ENCODE peak calls at places on chromosomes 2 and 18, in nine cellular contexts. X, G, H, C, M, S, V, B and K are unnamed samples.

GRCh38 chr2:29455202-29455885 is 340.1 kb downstream of the CLIP4 start:
- DNase-seq in B (no peak), X (no peak), V (no peak), M (no peak), G (no peak), H (no peak), C (no peak), S (no peak), K (no peak)

GRCh38 chr2:12262681-12263436 is 453.9 kb upstream of the TRIB2 start:
- DNase-seq in S (peak; percentile 77), V (no peak), C (no peak), G (no peak), M (peak; percentile 3), H (no peak), X (no peak), B (peak; percentile 17), K (peak; percentile 64)

GRCh38 chr2:65366595-65367125 is 65.7 kb downstream of the SPRED2 start:
- DNase-seq in S (peak; percentile 98), X (peak; percentile 98), C (peak; percentile 73), B (peak; percentile 48), V (no peak), M (peak; percentile 98), H (peak; percentile 96), G (peak; percentile 99), K (peak; percentile 84)

GRCh38 chr2:64952896-64953482 is 36.2 kb upstream of the SLC1A4 start:
- DNase-seq in G (peak; percentile 86), S (peak; percentile 96), B (no peak), C (no peak), M (peak; percentile 80), V (no peak), H (peak; percentile 51), X (peak; percentile 94), K (no peak)

GRCh38 chr2:80126596-80127189 is 177.9 kb downstream of the LRRTM1 start:
- DNase-seq in S (peak; percentile 71), V (no peak), B (no peak), G (no peak), X (peak; percentile 6), C (no peak), H (no peak), M (peak; percentile 2), K (no peak)

GRCh38 chr2:120842456-120843439 is 107.1 kb downstream of the GLI2 start:
- DNase-seq in S (peak; percentile 63), V (no peak), X (no peak), B (no peak), M (no peak), G (no peak), H (no peak), C (no peak), K (no peak)

GRCh38 chr18:77069931-77070330 is 62.7 kb downstream of the MBP start:
- DNase-seq in V (no peak), B (no peak), S (no peak), C (no peak), G (peak; percentile 76), M (no peak), X (no peak), H (no peak), K (peak; percentile 63)

GRCh38 chr18:38796762-38797161 is 1231.2 kb upstream of the CELF4 start:
- DNase-seq in G (no peak), M (no peak), B (no peak), S (no peak), C (no peak), X (no peak), H (no peak), V (no peak), K (no peak)

GRCh38 chr2:228629251-228629650 is 447.8 kb upstream of the SPHKAP start:
- DNase-seq in B (no peak), S (no peak), H (no peak), M (no peak), X (no peak), C (no peak), V (no peak), G (no peak), K (no peak)

GRCh38 chr18:46174317-46175039 is 70.3 kb downstream of the HAUS1 start:
- DNase-seq in G (no peak), S (peak; percentile 30), B (no peak), V (peak; percentile 70), M (peak; percentile 67), X (peak; percentile 32), C (peak; percentile 33), H (no peak), K (peak; percentile 71)

GRCh38 chr2:171762879-171763573 is 75.8 kb downstream of the DYNC1I2 start:
- DNase-seq in B (no peak), M (peak; percentile 26), X (peak; percentile 24), H (no peak), V (peak; percentile 20), C (no peak), S (peak; percentile 49), G (peak; percentile 63), K (no peak)

GRCh38 chr18:39380823-39381222 is 1815.2 kb upstream of the CELF4 start:
- DNase-seq in X (no peak), G (no peak), V (no peak), B (no peak), C (no peak), M (no peak), H (no peak), S (no peak), K (no peak)

GRCh38 chr2:196066794-196067382 is 1.7 kb downstream of the DNAH7 start:
- DNase-seq in H (peak; percentile 40), G (peak; percentile 65), X (peak; percentile 33), M (peak; percentile 48), C (no peak), B (no peak), S (peak; percentile 35), V (peak; percentile 47), K (peak; percentile 43)

GRCh38 chr2:108165750-108166149 is 74.0 kb upstream of the SULT1C3 start:
- DNase-seq in G (no peak), C (no peak), S (no peak), X (no peak), H (no peak), M (no peak), B (no peak), V (no peak), K (no peak)

GRCh38 chr2:108171652-108172051 is 68.1 kb upstream of the SULT1C3 start:
- DNase-seq in V (no peak), S (no peak), M (peak; percentile 60), H (no peak), B (no peak), X (peak; percentile 55), G (no peak), C (no peak), K (no peak)

DNA sequence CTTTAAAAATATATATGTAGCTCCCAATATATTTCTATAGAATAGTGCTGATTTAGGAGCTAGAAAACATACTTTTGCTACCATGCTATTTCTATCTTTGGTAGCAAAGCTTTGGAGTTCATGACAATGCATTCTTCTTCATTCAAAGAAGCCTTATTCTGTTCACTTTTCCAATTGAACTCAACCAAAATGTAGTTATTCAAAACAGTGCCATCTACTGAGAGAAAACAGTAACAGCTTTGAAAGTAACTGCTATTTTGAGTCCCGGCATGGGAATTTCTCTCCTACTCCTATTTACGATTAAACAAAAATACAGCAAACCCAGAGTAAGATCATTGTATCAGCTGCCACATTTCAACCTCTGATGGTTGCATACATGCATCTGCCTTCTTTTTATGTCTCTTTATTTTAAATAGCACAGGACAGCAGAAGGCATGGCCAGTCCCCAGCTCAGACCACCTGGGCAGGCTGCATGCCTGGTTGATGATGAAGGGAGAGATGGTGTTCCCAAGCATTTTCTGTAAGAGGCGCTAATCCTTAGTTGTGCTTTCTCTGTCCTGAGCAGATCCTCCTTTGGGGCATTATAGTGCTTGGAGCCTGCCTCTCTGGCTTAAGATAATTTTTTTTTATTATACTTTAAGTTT is 69.7 kb upstream of the SULT1C3 start:
- DNase-seq in X (peak; percentile 46), V (peak; percentile 9), C (no peak), G (peak; percentile 61), S (peak; percentile 18), B (no peak), H (peak; percentile 9), M (peak; percentile 43), K (peak; percentile 13)
- TF ChIP-seq CTCF in X (peak; percentile 36), V (peak; percentile 69), C (peak; percentile 14), G (peak; percentile 69), S (peak; percentile 45), B (no peak), H (peak; percentile 54), M (peak; percentile 54), K (peak; percentile 41)

GRCh38 chr2:6526093-6526824 is 339.4 kb downstream of the CMPK2 start:
- DNase-seq in H (no peak), S (no peak), C (no peak), M (peak; percentile 63), B (no peak), V (peak; percentile 57), G (peak; percentile 37), X (peak; percentile 15), K (peak; percentile 49)
- H3K4me3 ChIP-seq in H (no peak overlapping the region), S (no peak overlapping the region), C (no peak overlapping the region), M (no peak overlapping the region), B (no peak overlapping the region), V (no peak overlapping the region), G (no peak overlapping the region), X (no peak overlapping the region), K (no peak overlapping the region)

DNA sequence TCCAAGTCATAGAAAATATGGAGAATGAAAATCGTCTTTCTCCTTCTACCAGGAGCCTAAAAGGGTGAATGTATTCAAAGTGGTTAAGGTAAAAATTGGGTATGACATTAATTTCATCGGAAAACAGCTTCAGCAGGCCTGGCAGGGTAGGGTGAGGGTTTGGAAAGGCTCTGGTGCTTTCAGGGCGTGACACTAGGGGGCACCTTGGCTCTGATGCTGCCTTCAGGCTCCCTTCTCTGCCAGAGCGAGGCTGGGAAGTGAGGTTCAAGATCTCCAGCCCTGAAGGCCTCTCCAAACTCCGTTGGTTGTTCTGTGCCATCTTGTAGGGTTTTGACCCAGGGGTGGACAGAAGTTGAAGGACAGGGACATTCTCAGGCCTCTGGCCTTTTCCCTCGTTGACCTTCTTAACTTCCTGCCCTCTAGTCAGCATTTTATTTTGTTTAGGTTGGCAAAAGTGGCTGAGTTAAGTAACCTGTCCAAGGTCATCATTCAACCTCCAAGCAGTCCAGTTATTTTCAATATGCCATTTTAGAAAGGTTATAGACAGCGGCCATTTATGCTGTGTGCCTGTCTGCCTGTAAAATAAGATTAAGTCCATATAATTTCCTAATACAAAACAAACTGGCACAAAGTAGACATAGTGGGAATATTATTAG is 40.3 kb downstream of the EML6 start:
- DNase-seq in V (no peak), H (peak; percentile 18), M (peak; percentile 33), B (no peak), S (no peak), G (no peak), X (no peak), C (peak; percentile 30), K (peak; percentile 24)
- TF ChIP-seq CTCF in V (peak; percentile 27), H (peak; percentile 47), M (peak; percentile 34), B (no peak), S (peak; percentile 26), G (peak; percentile 39), X (peak; percentile 50), C (no peak), K (peak; percentile 51)

DNA sequence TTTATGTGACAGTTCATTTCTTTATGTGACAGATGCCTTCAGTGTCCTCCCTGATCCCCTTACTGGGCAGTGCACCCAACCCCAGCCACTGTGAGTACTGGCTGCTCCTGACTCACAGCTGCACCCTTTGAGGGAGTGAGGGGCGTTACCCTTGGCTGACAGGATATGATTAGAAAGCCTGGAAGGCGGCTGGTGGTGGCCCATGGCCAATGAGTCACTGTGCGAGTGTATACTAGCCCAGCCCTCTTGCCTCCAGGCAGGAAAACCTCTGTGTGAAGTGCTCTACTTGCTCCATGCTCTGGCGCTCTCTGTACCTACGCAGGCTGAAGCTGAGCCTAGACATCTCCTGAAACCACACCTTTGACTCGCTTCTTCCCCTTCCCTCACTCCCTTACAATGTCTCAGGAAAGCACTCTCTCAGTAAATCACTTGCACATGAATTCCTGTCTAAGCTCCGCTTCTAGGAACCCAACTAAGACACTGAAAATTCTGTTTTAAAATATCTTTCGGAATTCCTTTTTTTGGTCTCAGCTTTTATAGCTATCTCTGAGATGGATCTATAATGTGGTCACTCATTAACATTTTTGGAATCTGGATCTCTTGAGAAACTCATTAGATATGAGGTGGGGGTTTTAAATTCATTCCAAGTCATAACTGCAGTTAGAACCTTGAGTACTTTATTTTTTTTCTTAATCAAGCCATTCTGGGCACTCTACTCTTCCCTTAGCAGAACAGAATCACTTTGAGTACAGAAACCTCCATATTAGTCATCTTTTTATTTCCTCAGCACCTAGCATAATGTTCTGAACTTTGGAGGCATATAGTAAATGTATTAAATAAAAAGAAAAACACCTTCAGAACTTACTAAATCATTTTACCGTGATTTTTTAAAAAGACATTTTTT is 25.3 kb upstream of the STAM2 start:
- DNase-seq in G (peak; percentile 100), X (peak; percentile 100), C (peak; percentile 86), M (peak; percentile 100), V (peak; percentile 32), S (peak; percentile 98), H (peak; percentile 82), B (peak; percentile 69), K (peak; percentile 15)
- H3K4me3 ChIP-seq in G (peak overlapping the region; percentile 55), X (no peak overlapping the region), C (no peak overlapping the region), M (no peak overlapping the region), V (peak overlapping the region; percentile 26), S (no peak overlapping the region), H (no peak overlapping the region), B (no peak overlapping the region), K (no peak overlapping the region)